ENCODE peak calls at places on chromosomes 3 and 15, in eight cellular contexts. F, Y, S, P, Z, C, U and N are unnamed samples.

GRCh38 chr3:15794842-15795562 is 2.8 kb downstream of the ANKRD28 start:
- DNase-seq in U (no peak), P (no peak), F (no peak), C (no peak), Z (no peak), Y (peak), S (no peak), N (no peak)

GRCh38 chr3:42443292-42443691 is 32.9 kb upstream of the LYZL4 start:
- DNase-seq in P (no peak), Z (no peak), F (no peak), S (no peak), C (no peak), Y (peak), U (no peak), N (no peak)

GRCh38 chr3:120568624-120569023 is 27.5 kb upstream of the NDUFB4 start:
- DNase-seq in C (no peak), F (peak), P (peak), Y (peak), S (no peak), U (no peak), Z (no peak), N (no peak)

GRCh38 chr15:42511010-42511396 is 15.6 kb downstream of the SNAP23 start:
- DNase-seq in U (no peak), C (no peak), Z (no peak), Y (peak), F (peak), P (peak), S (no peak), N (no peak)

GRCh38 chr15:40320931-40321371 is 2.5 kb upstream of the INAFM2 start:
- DNase-seq in Y (peak), S (no peak), F (peak), P (peak), C (no peak), Z (peak), U (no peak), N (no peak)

GRCh38 chr15:62895139-62895866 is 147.2 kb upstream of the TPM1 start:
- DNase-seq in Y (peak), S (no peak), F (peak), C (no peak), P (peak), Z (peak), U (peak), N (no peak)

GRCh38 chr3:51434746-51435323 is 43.8 kb downstream of the RBM15B start:
- DNase-seq in F (peak), Z (peak), U (peak), Y (peak), S (peak), P (peak), C (no peak), N (peak)

GRCh38 chr15:92324036-92324963 is 69.4 kb upstream of the ST8SIA2 start:
- DNase-seq in U (no peak), Z (no peak), S (no peak), C (no peak), F (no peak), Y (no peak), P (no peak), N (no peak)

GRCh38 chr3:128439226-128439625 is 27.5 kb downstream of the DNAJB8 start:
- DNase-seq in S (no peak), U (no peak), Z (no peak), Y (no peak), P (peak), C (no peak), F (peak), N (no peak)

GRCh38 chr3:43328653-43329052 is 42.3 kb downstream of the SNRK start:
- DNase-seq in S (no peak), U (no peak), Y (no peak), C (no peak), P (peak), Z (no peak), F (no peak), N (no peak)

GRCh38 chr3:65952842-65953241 is 85.9 kb downstream of the MAGI1 start:
- DNase-seq in P (no peak), Z (no peak), F (no peak), S (no peak), U (no peak), Y (no peak), C (no peak), N (no peak)

GRCh38 chr3:197201840-197202452 is 96.5 kb downstream of the DLG1 start:
- DNase-seq in Y (no peak), P (no peak), U (no peak), F (no peak), S (no peak), Z (no peak), C (no peak), N (no peak)

GRCh38 chr15:64774556-64775523 is 549 bp downstream of the RBPMS2 start:
- DNase-seq in Y (no peak), P (peak), Z (peak), S (no peak), C (no peak), F (no peak), U (no peak), N (no peak)

GRCh38 chr15:65368646-65369045 is 9.2 kb downstream of the IGDCC3 start:
- DNase-seq in U (no peak), S (no peak), F (no peak), Z (no peak), C (no peak), P (no peak), Y (no peak), N (no peak)

GRCh38 chr15:60214201-60214600 is 183.6 kb downstream of the ANXA2 start:
- DNase-seq in Y (no peak), P (no peak), F (no peak), U (no peak), C (no peak), Z (no peak), S (no peak), N (no peak)

GRCh38 chr3:134348524-134348923 is 25.7 kb downstream of the AMOTL2 start:
- DNase-seq in C (no peak), S (no peak), P (peak), Y (no peak), U (no peak), F (peak), Z (no peak), N (no peak)

GRCh38 chr15:75733761-75734651 is 21.4 kb upstream of the CSPG4 start:
- DNase-seq in U (no peak), P (no peak), F (no peak), Y (no peak), C (peak), S (no peak), Z (no peak), N (no peak)

GRCh38 chr3:129560931-129561594 is 18.1 kb downstream of the H1-8 start:
- DNase-seq in P (peak), U (no peak), Y (peak), C (peak), F (peak), S (no peak), Z (peak), N (no peak)

GRCh38 chr15:52172869-52173268 is 18.3 kb downstream of the GNB5 start:
- DNase-seq in U (no peak), Z (no peak), P (no peak), S (no peak), C (no peak), F (no peak), Y (no peak), N (no peak)

GRCh38 chr15:65835452-65835851 is 33.8 kb upstream of the RAB11A start:
- DNase-seq in F (no peak), U (no peak), P (peak), Y (no peak), Z (no peak), C (no peak), S (no peak), N (no peak)

GRCh38 chr15:56732135-56732880 is 1.0 kb downstream of the ZNF280D start:
- DNase-seq in F (peak), S (no peak), C (no peak), Y (peak), U (no peak), P (peak), Z (peak), N (no peak)

GRCh38 chr3:59290358-59290757 is 240.5 kb upstream of the CFAP20DC start:
- DNase-seq in F (no peak), S (no peak), Y (peak), P (no peak), C (no peak), U (no peak), Z (no peak), N (no peak)

GRCh38 chr15:68729789-68730201 is 90.9 kb downstream of the ANP32A start:
- DNase-seq in Z (no peak), F (peak), S (no peak), U (no peak), Y (peak), P (peak), C (no peak), N (no peak)

GRCh38 chr3:143807987-143808386 is 40.3 kb downstream of the SLC9A9 start:
- DNase-seq in U (no peak), Y (no peak), Z (no peak), S (no peak), C (no peak), P (no peak), F (no peak), N (no peak)

GRCh38 chr3:148044141-148044540 is 635.0 kb downstream of the ZIC1 start:
- DNase-seq in Z (no peak), C (no peak), S (no peak), U (no peak), F (no peak), P (peak), Y (no peak), N (no peak)

GRCh38 chr3:76765526-76765925 is 274.4 kb upstream of the ROBO2 start:
- DNase-seq in F (no peak), U (no peak), Z (no peak), S (no peak), P (no peak), C (no peak), Y (no peak), N (no peak)

GRCh38 chr3:192850501-192850981 is 67.1 kb downstream of the MB21D2 start:
- DNase-seq in F (peak), P (peak), Y (peak), S (peak), C (no peak), U (no peak), Z (peak), N (no peak)

GRCh38 chr3:49720383-49721164 is 1.1 kb upstream of the AMIGO3 start:
- DNase-seq in Z (no peak), F (no peak), Y (no peak), C (no peak), P (no peak), S (no peak), U (no peak), N (no peak)

GRCh38 chr15:88814393-88814792 is 11.2 kb downstream of the ACAN start:
- DNase-seq in F (no peak), C (no peak), P (no peak), U (no peak), Z (no peak), Y (no peak), S (no peak), N (no peak)

GRCh38 chr3:55765906-55766701 is 279.0 kb upstream of the WNT5A start:
- DNase-seq in S (no peak), F (no peak), C (no peak), Y (no peak), Z (no peak), P (no peak), U (no peak), N (no peak)

GRCh38 chr3:14429237-14429636 is 26.8 kb downstream of the SLC6A6 start:
- DNase-seq in U (no peak), C (no peak), S (no peak), P (peak), Z (no peak), Y (no peak), F (peak), N (no peak)

GRCh38 chr15:66756220-66756769 is 54.3 kb downstream of the SMAD6 start:
- DNase-seq in P (no peak), C (no peak), S (no peak), F (no peak), Z (no peak), Y (no peak), U (no peak), N (no peak)

GRCh38 chr15:88166330-88166993 is 90.1 kb downstream of the NTRK3 start:
- DNase-seq in P (no peak), Z (no peak), S (no peak), U (no peak), C (no peak), F (no peak), Y (peak), N (no peak)

GRCh38 chr3:172181936-172182708 is 142.7 kb downstream of the FNDC3B start:
- DNase-seq in P (peak), C (no peak), Y (peak), S (no peak), F (peak), U (no peak), Z (no peak), N (no peak)

GRCh38 chr3:59766165-59766872 is 716.5 kb upstream of the CFAP20DC start:
- DNase-seq in S (no peak), Z (no peak), C (no peak), F (peak), Y (no peak), P (peak), U (no peak), N (no peak)

DNA sequence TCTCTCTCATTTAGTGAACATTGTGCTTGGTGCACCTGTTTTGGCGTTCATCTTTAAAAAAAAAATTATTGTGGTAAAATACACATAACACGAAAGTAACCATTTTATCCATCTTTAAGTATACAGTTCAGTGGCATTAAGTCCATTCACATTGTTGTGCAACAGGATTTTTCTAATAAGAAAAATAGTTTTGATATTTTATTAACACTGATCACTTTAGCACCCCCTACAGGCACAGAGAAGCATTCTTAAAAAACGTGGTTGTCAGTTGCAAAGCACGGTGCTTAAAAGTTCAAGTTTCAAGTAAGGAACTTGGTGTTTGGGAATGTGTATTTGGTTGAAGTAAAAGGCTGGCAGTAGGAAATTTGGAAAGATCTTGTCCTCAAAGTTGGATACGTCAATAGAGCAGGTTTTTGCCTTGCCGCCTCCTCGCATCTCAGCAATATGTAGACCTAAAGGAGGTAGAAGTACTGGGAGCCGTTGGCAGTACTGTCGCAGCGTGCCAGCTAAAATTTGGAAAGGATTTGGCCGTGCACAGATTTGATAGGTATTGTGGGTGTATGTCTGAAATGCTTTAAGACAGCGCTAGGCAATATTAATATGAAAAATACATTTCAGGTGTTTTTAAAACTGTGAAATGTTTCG is 110.4 kb downstream of the LRRC28 start:
- DNase-seq in C (no peak), F (peak), Z (peak), S (no peak), U (no peak), Y (peak), P (peak), N (no peak)
- TF ChIP-seq CTCF in C (peak), F (peak), Z (peak), S (peak), U (peak), Y (peak), P (peak), N (peak)

GRCh38 chr3:155742339-155742980 is 2.4 kb downstream of the PLCH1 start:
- DNase-seq in U (no peak), S (no peak), Y (no peak), Z (no peak), F (no peak), C (no peak), P (no peak), N (no peak)
- H3K4me3 ChIP-seq in U (no peak), S (no peak), Y (no peak), Z (no peak), F (no peak), C (peak), P (no peak), N (no peak)

GRCh38 chr3:53158700-53159414 is 2.2 kb upstream of the PRKCD start:
- DNase-seq in S (no peak), Y (no peak), U (no peak), F (no peak), P (no peak), C (no peak), Z (no peak), N (no peak)

GRCh38 chr3:53160335-53160659 is 712 bp upstream of the PRKCD start:
- DNase-seq in F (no peak), U (no peak), P (no peak), C (no peak), Y (no peak), S (no peak), Z (no peak), N (no peak)

GRCh38 chr3:53160660-53161344 is at the start of gene PRKCD:
- DNase-seq in C (peak), S (no peak), F (peak), Y (peak), P (peak), U (peak), Z (peak), N (no peak)

GRCh38 chr3:53157974-53158580 is 2.9 kb upstream of the PRKCD start:
- DNase-seq in S (no peak), P (no peak), C (no peak), F (no peak), Z (no peak), U (no peak), Y (no peak), N (no peak)

DNA sequence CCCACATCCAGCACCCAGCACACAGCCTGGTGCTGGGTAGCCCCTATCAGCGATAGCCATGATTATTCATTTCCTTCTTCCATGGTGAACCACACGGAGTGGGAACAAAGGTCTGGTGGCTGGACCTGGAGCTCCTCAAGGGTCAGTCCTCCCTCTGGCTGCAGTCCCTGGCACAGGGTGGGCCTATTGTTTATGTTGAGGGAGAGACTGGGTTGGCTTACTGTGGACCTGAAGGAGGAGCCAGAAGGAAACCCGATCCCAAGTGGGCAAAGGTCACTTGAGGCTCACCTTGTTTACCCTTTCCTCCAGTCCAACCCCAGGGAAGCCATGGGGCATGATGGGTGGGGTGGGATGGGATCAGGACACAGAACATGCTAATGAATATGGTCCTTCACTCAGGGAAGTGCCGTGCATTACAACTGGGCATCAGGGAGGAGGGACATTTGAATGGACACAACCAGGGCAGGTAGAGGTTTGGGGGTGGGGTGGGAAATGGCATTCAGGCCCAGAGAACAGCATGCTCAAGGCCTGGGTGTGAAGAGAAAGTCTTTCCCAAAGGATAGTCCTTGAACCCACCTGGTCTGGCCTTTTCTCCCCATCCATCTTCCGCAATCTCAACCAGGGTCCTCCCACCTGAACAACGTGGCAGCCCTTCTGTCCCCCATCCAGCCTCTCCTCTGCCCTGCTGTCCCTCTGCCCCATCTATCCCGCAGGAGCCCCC is 1.4 kb upstream of the PRKCD start:
- DNase-seq in Z (peak), P (no peak), Y (no peak), U (no peak), C (no peak), S (no peak), F (no peak), N (no peak)
- TF ChIP-seq CTCF in Z (no peak), P (no peak), Y (no peak), U (no peak), C (no peak), S (no peak), F (no peak), N (peak)

GRCh38 chr15:78034495-78035191 is 42.9 kb downstream of the TBC1D2B start:
- DNase-seq in P (peak), U (no peak), Y (peak), S (peak), F (peak), Z (no peak), C (peak), N (peak)
- H3K4me3 ChIP-seq in P (no peak), U (no peak), Y (no peak), S (no peak), F (no peak), Z (no peak), C (peak), N (no peak)

GRCh38 chr3:139482206-139482605 is 5.9 kb upstream of the RBP2 start:
- DNase-seq in Y (no peak), C (no peak), U (no peak), S (no peak), F (no peak), Z (no peak), P (no peak), N (no peak)

GRCh38 chr3:139476348-139476747 is at the start of gene RBP2:
- DNase-seq in Z (no peak), P (no peak), U (no peak), C (no peak), Y (no peak), F (no peak), S (no peak), N (no peak)

GRCh38 chr3:139477710-139478640 is 1.7 kb upstream of the RBP2 start:
- DNase-seq in Y (peak), U (no peak), P (no peak), F (no peak), C (no peak), Z (no peak), S (no peak), N (no peak)

GRCh38 chr3:139481116-139481515 is 4.8 kb upstream of the RBP2 start:
- DNase-seq in Y (no peak), P (no peak), C (no peak), S (no peak), U (no peak), Z (no peak), F (no peak), N (no peak)

GRCh38 chr3:139480585-139480984 is 4.3 kb upstream of the RBP2 start:
- DNase-seq in F (no peak), C (no peak), Y (no peak), S (no peak), U (no peak), Z (no peak), P (no peak), N (no peak)
- TF ChIP-seq CTCF in F (no peak), C (no peak), Y (no peak), S (no peak), U (no peak), Z (no peak), P (no peak), N (no peak)

GRCh38 chr3:64111872-64112271 is 88.6 kb upstream of the PSMD6 start:
- DNase-seq in S (no peak), P (no peak), Z (peak), U (no peak), Y (no peak), C (no peak), F (no peak), N (no peak)
- H3K4me3 ChIP-seq in S (no peak), P (no peak), Z (no peak), U (no peak), Y (no peak), C (no peak), F (no peak), N (no peak)